ENCODE peak calls at places on chromosome 21, in six cellular contexts. One of them, this sample, is unnamed.

GRCh38 chr21:18499761-18500376 is 96.3 kb upstream of the TMPRSS15 start:
- DNase-seq in fibroblast of lung: peak
- DNase-seq in PC-3: peak
- DNase-seq in mesothelial cell of epicardium: peak
- DNase-seq in neural crest cell: peak
- DNase-seq in upper lobe of right lung: no peak
- DNase-seq in this sample: peak

GRCh38 chr21:31201548-31201947 is 142.5 kb downstream of the TIAM1 start:
- DNase-seq in mesothelial cell of epicardium: no peak
- DNase-seq in upper lobe of right lung: no peak
- DNase-seq in fibroblast of lung: peak
- DNase-seq in PC-3: no peak
- DNase-seq in neural crest cell: no peak
- DNase-seq in this sample: peak

GRCh38 chr21:27388835-27389234 is 421.9 kb upstream of the ADAMTS5 start:
- DNase-seq in fibroblast of lung: no peak
- DNase-seq in neural crest cell: no peak
- DNase-seq in mesothelial cell of epicardium: no peak
- DNase-seq in PC-3: peak
- DNase-seq in upper lobe of right lung: no peak
- DNase-seq in this sample: no peak

GRCh38 chr21:44263221-44263671 is 1.5 kb upstream of the DNMT3L start:
- DNase-seq in PC-3: no peak
- DNase-seq in mesothelial cell of epicardium: no peak
- DNase-seq in fibroblast of lung: no peak
- DNase-seq in neural crest cell: peak
- DNase-seq in upper lobe of right lung: no peak
- DNase-seq in this sample: no peak

GRCh38 chr21:17613242-17613676 is 558 bp upstream of the BTG3 start:
- DNase-seq in mesothelial cell of epicardium: no peak
- DNase-seq in fibroblast of lung: peak
- DNase-seq in PC-3: no peak
- DNase-seq in neural crest cell: no peak
- DNase-seq in upper lobe of right lung: peak
- DNase-seq in this sample: peak

GRCh38 chr21:39097335-39097861 is 85.9 kb downstream of the PSMG1 start:
- DNase-seq in PC-3: no peak
- DNase-seq in fibroblast of lung: no peak
- DNase-seq in mesothelial cell of epicardium: no peak
- DNase-seq in upper lobe of right lung: no peak
- DNase-seq in neural crest cell: no peak
- DNase-seq in this sample: no peak

GRCh38 chr21:45888361-45889009 is 93.1 kb upstream of the COL6A1 start:
- DNase-seq in PC-3: no peak
- DNase-seq in fibroblast of lung: no peak
- DNase-seq in neural crest cell: no peak
- DNase-seq in mesothelial cell of epicardium: no peak
- DNase-seq in upper lobe of right lung: no peak
- DNase-seq in this sample: no peak

GRCh38 chr21:46401186-46401910 is 57.3 kb upstream of the DIP2A start:
- DNase-seq in PC-3: no peak
- DNase-seq in mesothelial cell of epicardium: no peak
- DNase-seq in neural crest cell: no peak
- DNase-seq in upper lobe of right lung: no peak
- DNase-seq in fibroblast of lung: no peak
- DNase-seq in this sample: no peak

GRCh38 chr21:38645282-38645681 is 147.0 kb upstream of the ERG start:
- DNase-seq in mesothelial cell of epicardium: no peak
- DNase-seq in PC-3: peak
- DNase-seq in fibroblast of lung: peak
- DNase-seq in neural crest cell: no peak
- DNase-seq in upper lobe of right lung: no peak
- DNase-seq in this sample: peak

GRCh38 chr21:31203371-31204054 is 140.5 kb downstream of the TIAM1 start:
- DNase-seq in PC-3: peak
- DNase-seq in upper lobe of right lung: no peak
- DNase-seq in mesothelial cell of epicardium: no peak
- DNase-seq in neural crest cell: no peak
- DNase-seq in fibroblast of lung: peak
- DNase-seq in this sample: peak

GRCh38 chr21:33019516-33019884 is 6.2 kb upstream of the OLIG2 start:
- DNase-seq in PC-3: no peak
- DNase-seq in neural crest cell: no peak
- DNase-seq in upper lobe of right lung: no peak
- DNase-seq in fibroblast of lung: no peak
- DNase-seq in mesothelial cell of epicardium: no peak
- DNase-seq in this sample: no peak
- TF ChIP-seq CTCF in PC-3: no peak
- TF ChIP-seq CTCF in neural crest cell: no peak
- TF ChIP-seq CTCF in upper lobe of right lung: no peak
- TF ChIP-seq CTCF in fibroblast of lung: no peak
- TF ChIP-seq CTCF in mesothelial cell of epicardium: no peak
- TF ChIP-seq CTCF in this sample: no peak

GRCh38 chr21:41847066-41847804 is 31.9 kb downstream of the PRDM15 start:
- DNase-seq in neural crest cell: no peak
- DNase-seq in upper lobe of right lung: peak
- DNase-seq in fibroblast of lung: peak
- DNase-seq in PC-3: no peak
- DNase-seq in mesothelial cell of epicardium: no peak
- DNase-seq in this sample: peak
- TF ChIP-seq CTCF in neural crest cell: no peak
- TF ChIP-seq CTCF in upper lobe of right lung: no peak
- TF ChIP-seq CTCF in fibroblast of lung: no peak
- TF ChIP-seq CTCF in PC-3: peak
- TF ChIP-seq CTCF in mesothelial cell of epicardium: no peak
- TF ChIP-seq CTCF in this sample: peak

DNA sequence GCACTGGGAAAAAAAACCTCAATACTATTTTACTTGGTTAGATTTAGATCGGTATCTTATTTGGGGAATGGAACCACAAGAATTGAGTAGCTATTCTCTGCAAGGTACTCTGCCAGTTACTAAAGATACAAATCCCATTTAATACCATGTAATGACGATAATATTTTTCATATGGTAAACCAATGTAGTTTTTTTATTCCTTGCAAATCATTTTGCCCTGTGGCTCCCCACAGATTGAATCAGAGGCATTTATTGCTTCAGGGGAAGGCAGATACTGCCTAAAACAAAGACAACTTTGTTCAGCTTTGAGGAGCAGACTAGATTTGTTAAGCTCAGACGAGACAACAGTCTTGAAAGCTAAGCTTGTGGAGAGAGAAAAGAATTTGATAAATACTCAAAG is 226.7 kb upstream of the RUNX1 start:
- DNase-seq in neural crest cell: no peak
- DNase-seq in PC-3: peak
- DNase-seq in upper lobe of right lung: no peak
- DNase-seq in mesothelial cell of epicardium: no peak
- DNase-seq in fibroblast of lung: no peak
- DNase-seq in this sample: no peak
- TF ChIP-seq CTCF in neural crest cell: no peak
- TF ChIP-seq CTCF in PC-3: no peak
- TF ChIP-seq CTCF in upper lobe of right lung: no peak
- TF ChIP-seq CTCF in mesothelial cell of epicardium: no peak
- TF ChIP-seq CTCF in fibroblast of lung: no peak
- TF ChIP-seq CTCF in this sample: no peak

DNA sequence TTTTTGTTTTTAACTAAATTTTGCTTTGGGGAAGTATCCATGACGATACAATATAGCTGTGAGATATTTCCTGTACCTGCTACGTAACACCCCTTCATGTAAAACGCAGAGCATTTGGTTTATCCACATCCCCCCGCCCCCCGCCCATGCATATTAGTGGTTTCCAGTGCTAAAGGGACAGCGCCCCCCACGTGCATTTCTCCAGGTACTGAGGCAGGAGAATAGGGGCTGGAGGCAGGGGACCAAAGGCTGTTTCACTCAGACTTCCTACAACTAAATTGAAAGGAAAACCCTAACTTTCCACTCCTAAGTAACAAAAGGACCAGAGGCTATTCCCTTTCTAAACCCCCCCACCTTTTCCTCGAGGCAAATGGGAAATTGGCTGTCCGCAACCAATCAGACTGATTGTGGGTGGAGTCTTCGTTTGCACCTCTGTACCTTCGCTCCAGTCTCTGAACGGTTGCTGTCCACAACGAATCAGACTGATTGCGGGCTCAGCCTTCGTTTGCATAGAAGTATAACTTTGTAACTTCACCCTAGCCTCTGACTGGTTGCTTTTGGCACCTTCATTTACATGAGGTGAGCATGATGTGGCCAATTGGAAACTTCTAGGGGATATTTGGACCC is 12.2 kb upstream of the RIPK4 start:
- DNase-seq in PC-3: peak
- DNase-seq in upper lobe of right lung: peak
- DNase-seq in neural crest cell: no peak
- DNase-seq in mesothelial cell of epicardium: no peak
- DNase-seq in fibroblast of lung: no peak
- DNase-seq in this sample: no peak
- TF ChIP-seq CTCF in PC-3: peak
- TF ChIP-seq CTCF in upper lobe of right lung: no peak
- TF ChIP-seq CTCF in neural crest cell: no peak
- TF ChIP-seq CTCF in mesothelial cell of epicardium: no peak
- TF ChIP-seq CTCF in fibroblast of lung: no peak
- TF ChIP-seq CTCF in this sample: no peak

GRCh38 chr21:37414292-37415253 is 48.0 kb downstream of the DYRK1A start:
- DNase-seq in fibroblast of lung: no peak
- DNase-seq in neural crest cell: no peak
- DNase-seq in upper lobe of right lung: no peak
- DNase-seq in PC-3: no peak
- DNase-seq in mesothelial cell of epicardium: no peak
- DNase-seq in this sample: no peak
- TF ChIP-seq CTCF in fibroblast of lung: no peak
- TF ChIP-seq CTCF in neural crest cell: no peak
- TF ChIP-seq CTCF in upper lobe of right lung: no peak
- TF ChIP-seq CTCF in PC-3: no peak
- TF ChIP-seq CTCF in mesothelial cell of epicardium: no peak
- TF ChIP-seq CTCF in this sample: no peak

This sample was measured in choroid plexus epithelial cell.